ENCODE peak calls at places on chromosomes 12 and 14, in four cellular contexts. Z is pancreas, Q is A549, F is astrocyte of the spinal cord. M is an unnamed sample.
A peak's percentile ranks its signal among the peaks of the same experiment; 100 is the strongest.

GRCh38 chr12:52004042-52004648 is 2.6 kb upstream of the TAMALIN start:
- DNase-seq in Z (peak; percentile 68), Q (peak; percentile 78), F (peak; percentile 44), M (peak; percentile 69)

GRCh38 chr12:104303538-104304151 is at the start of gene EID3:
- DNase-seq in Z (peak; percentile 87), Q (peak; percentile 53), F (peak; percentile 86), M (peak; percentile 82)

GRCh38 chr12:62767946-62768345 is 167.0 kb downstream of the PPM1H start:
- DNase-seq in Z (no peak), Q (no peak), F (no peak), M (no peak)

GRCh38 chr12:92059976-92060375 is 85.7 kb downstream of the BTG1 start:
- DNase-seq in Z (no peak), Q (no peak), F (peak; percentile 74), M (peak; percentile 89)

GRCh38 chr12:92827836-92828431 is 101.2 kb downstream of the EEA1 start:
- DNase-seq in Z (no peak), Q (peak; percentile 36), F (peak; percentile 49), M (peak; percentile 70)

GRCh38 chr12:4069046-4070010 is 196.1 kb upstream of the PARP11 start:
- DNase-seq in Z (no peak), Q (no peak), F (no peak), M (no peak)

GRCh38 chr14:55438066-55438683 is 2.2 kb downstream of the TBPL2 start:
- DNase-seq in Z (no peak), Q (peak; percentile 59), F (peak; percentile 71), M (peak; percentile 80)

GRCh38 chr12:76313289-76313688 is 34.9 kb downstream of the BBS10 start:
- DNase-seq in Z (no peak), Q (no peak), F (no peak), M (no peak)

GRCh38 chr14:99581371-99581770 is 22.6 kb downstream of the CCDC85C start:
- DNase-seq in Z (no peak), Q (no peak), F (no peak), M (no peak)

GRCh38 chr12:114933428-114934160 is 249.6 kb upstream of the TBX3 start:
- DNase-seq in Z (no peak), Q (peak; percentile 90), F (peak; percentile 95), M (peak; percentile 67)

GRCh38 chr14:50711043-50711442 is 42.9 kb upstream of the SAV1 start:
- DNase-seq in Z (no peak), Q (no peak), F (no peak), M (no peak)

GRCh38 chr12:14264316-14264715 is 101.2 kb upstream of the ATF7IP start:
- DNase-seq in Z (no peak), Q (no peak), F (no peak), M (peak; percentile 55)

GRCh38 chr12:120249875-120250795 is 15.4 kb downstream of the PXN start:
- DNase-seq in Z (no peak), Q (no peak), F (no peak), M (peak; percentile 59)

GRCh38 chr12:46300906-46301305 is 32.1 kb upstream of the SLC38A1 start:
- DNase-seq in Z (peak; percentile 16), Q (no peak), F (peak; percentile 32), M (peak; percentile 53)

GRCh38 chr12:1281683-1282366 is 290.8 kb downstream of the ERC1 start:
- DNase-seq in Z (no peak), Q (no peak), F (peak; percentile 76), M (peak; percentile 65)

GRCh38 chr12:57270966-57271470 is 20.0 kb upstream of the STAC3 start:
- DNase-seq in Z (no peak), Q (no peak), F (no peak), M (peak; percentile 19)

GRCh38 chr14:33477752-33478151 is 473.1 kb downstream of the EGLN3 start:
- DNase-seq in Z (no peak), Q (no peak), F (peak; percentile 11), M (no peak)

GRCh38 chr14:22471545-22472121 is 117.4 kb downstream of the DAD1 start:
- DNase-seq in Z (peak; percentile 34), Q (peak; percentile 32), F (peak; percentile 65), M (peak; percentile 36)

GRCh38 chr14:102592969-102593840 is 756 bp downstream of the RCOR1 start:
- DNase-seq in Z (peak; percentile 43), Q (peak; percentile 66), F (peak; percentile 33), M (peak; percentile 50)

GRCh38 chr12:27844427-27845090 is 64.5 kb upstream of the MANSC4 start:
- DNase-seq in Z (peak; percentile 21), Q (no peak), F (no peak), M (peak; percentile 28)

GRCh38 chr14:25103261-25103660 is 53.3 kb upstream of the STXBP6 start:
- DNase-seq in Z (no peak), Q (no peak), F (no peak), M (no peak)

GRCh38 chr14:37903561-37904191 is 304.0 kb upstream of the SSTR1 start:
- DNase-seq in Z (no peak), Q (peak; percentile 13), F (peak; percentile 60), M (peak; percentile 73)

GRCh38 chr12:118925407-118926202 is 55.7 kb upstream of the SRRM4 start:
- DNase-seq in Z (no peak), Q (no peak), F (no peak), M (no peak)

GRCh38 chr14:21711360-21711961 is 37.8 kb upstream of the OR4E1 start:
- DNase-seq in Z (no peak), Q (peak; percentile 36), F (peak; percentile 61), M (peak; percentile 73)

GRCh38 chr14:100533647-100534485 is 53.4 kb downstream of the BEGAIN start:
- DNase-seq in Z (peak; percentile 78), Q (no peak), F (no peak), M (peak; percentile 23)

GRCh38 chr12:22100952-22101748 is 55.1 kb downstream of the CMAS start:
- DNase-seq in Z (peak; percentile 41), Q (no peak), F (peak; percentile 70), M (peak; percentile 89)

GRCh38 chr14:33323979-33324378 is 385.3 kb downstream of the NPAS3 start:
- DNase-seq in Z (no peak), Q (no peak), F (no peak), M (no peak)

DNA sequence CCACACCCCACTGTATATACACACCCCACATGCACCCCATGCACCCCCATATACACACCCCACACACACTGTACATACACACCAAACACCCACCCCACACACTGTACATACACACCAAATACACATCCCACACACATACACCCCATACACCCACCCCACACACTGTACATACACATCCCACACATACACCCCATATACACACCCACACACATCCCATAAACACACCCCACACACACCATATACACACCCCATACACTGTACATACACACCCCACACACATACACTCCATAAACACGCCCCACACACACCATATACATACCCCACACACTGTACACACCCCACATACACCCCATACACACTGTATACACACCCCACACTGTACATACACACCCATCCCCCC is 82.3 kb downstream of the NOC4L start:
- DNase-seq in Z (no peak), Q (no peak), F (no peak), M (no peak)
- H3K4me3 ChIP-seq in Z (no peak overlapping the region), Q (no peak overlapping the region), F (no peak overlapping the region), M (no peak overlapping the region)

DNA sequence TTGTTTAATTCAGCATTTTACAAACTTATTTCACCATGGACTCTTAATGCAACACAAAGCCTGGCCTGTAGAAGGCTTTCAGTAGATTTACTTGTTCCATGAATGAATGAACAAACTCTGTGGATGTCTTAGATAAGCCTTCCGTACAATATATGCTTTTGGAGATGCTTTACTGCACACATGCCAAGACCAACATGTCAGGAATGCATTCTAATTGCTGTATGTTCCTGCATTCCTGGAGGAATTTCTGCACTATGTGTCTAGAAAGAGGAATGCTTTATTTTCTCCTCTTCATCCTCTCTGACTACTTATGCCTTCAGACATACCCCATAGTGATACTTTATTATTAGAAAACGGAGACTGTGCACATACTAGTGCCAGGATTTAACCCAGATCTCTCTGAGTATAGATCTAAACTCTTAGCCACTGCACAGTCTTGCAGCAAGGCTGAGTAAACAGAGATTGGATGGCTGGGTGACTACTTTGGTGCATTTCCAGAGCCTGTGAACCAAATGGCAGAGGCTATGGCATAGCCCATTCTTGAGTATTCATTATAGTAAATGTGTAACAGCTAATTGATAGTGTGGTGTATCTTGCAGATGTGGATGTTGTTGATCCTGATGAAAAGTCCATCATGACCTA is 108.2 kb downstream of the SYNE2 start:
- DNase-seq in Z (no peak), Q (no peak), F (peak; percentile 48), M (peak; percentile 42)
- TF ChIP-seq CTCF in Z (no peak), Q (no peak), F (no peak), M (no peak)

GRCh38 chr14:60655114-60655897 is 6.0 kb upstream of the SIX1 start:
- DNase-seq in Z (no peak), Q (no peak), F (no peak), M (no peak)
- H3K4me3 ChIP-seq in Z (no peak overlapping the region), Q (no peak overlapping the region), F (no peak overlapping the region), M (no peak overlapping the region)

GRCh38 chr12:47885566-47885965 is 19.2 kb downstream of the VDR start:
- DNase-seq in Z (no peak), Q (no peak), F (no peak), M (no peak)
- TF ChIP-seq CTCF in Z (no peak), Q (no peak), F (no peak), M (no peak)

GRCh38 chr12:49703647-49704137 is 3.5 kb downstream of the FMNL3 start:
- DNase-seq in Z (no peak), Q (no peak), F (peak; percentile 86), M (peak; percentile 31)

GRCh38 chr12:49707812-49708147 is 575 bp upstream of the FMNL3 start:
- DNase-seq in Z (no peak), Q (no peak), F (no peak), M (no peak)

GRCh38 chr12:49707127-49707811 is at the start of gene FMNL3:
- DNase-seq in Z (peak; percentile 95), Q (peak; percentile 93), F (peak; percentile 98), M (peak; percentile 97)

GRCh38 chr12:49706351-49707126 is 666 bp downstream of the FMNL3 start:
- DNase-seq in Z (peak; percentile 22), Q (no peak), F (peak; percentile 50), M (peak; percentile 44)

GRCh38 chr12:49705479-49706267 is 1.5 kb downstream of the FMNL3 start:
- DNase-seq in Z (peak; percentile 14), Q (no peak), F (peak; percentile 76), M (peak; percentile 81)
- H3K4me3 ChIP-seq in Z (no peak overlapping the region), Q (no peak overlapping the region), F (peak overlapping the region; percentile 87), M (peak overlapping the region; percentile 78)

GRCh38 chr12:42296503-42297109 is 29.3 kb downstream of the ZCRB1 start:
- DNase-seq in Z (no peak), Q (no peak), F (peak; percentile 29), M (peak; percentile 34)
- TF ChIP-seq CTCF in Z (peak; percentile 14), Q (peak; percentile 42), F (peak; percentile 63), M (peak; percentile 47)

GRCh38 chr12:65170245-65170881 is 980 bp downstream of the LEMD3 start:
- DNase-seq in Z (peak; percentile 72), Q (peak; percentile 35), F (peak; percentile 50), M (peak; percentile 50)

GRCh38 chr12:65168606-65169310 is 625 bp upstream of the LEMD3 start:
- DNase-seq in Z (no peak), Q (no peak), F (no peak), M (no peak)

GRCh38 chr12:65169311-65170244 is at the start of gene LEMD3:
- DNase-seq in Z (peak; percentile 97), Q (peak; percentile 94), F (peak; percentile 89), M (peak; percentile 87)

GRCh38 chr12:65171073-65171472 is 1.7 kb downstream of the LEMD3 start:
- DNase-seq in Z (no peak), Q (no peak), F (no peak), M (no peak)

DNA sequence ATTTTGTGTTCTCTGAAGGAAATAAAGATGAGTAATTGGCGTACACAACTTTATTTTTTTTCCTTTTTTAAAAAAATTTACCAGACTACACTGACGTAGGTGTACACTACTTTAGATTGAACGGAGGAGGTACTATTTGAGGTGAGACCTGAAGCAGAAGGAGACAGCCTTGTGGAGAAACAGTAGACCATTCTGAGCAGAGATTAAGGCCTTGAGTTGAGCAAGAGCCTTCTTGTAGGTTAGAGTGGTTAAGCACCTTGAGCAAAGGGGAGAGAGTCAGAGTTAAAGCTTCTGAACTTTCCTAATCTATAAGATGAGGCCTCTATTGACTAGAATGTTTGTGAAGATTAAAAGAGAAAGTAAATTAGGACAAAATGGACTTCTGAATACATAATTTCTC is 2.5 kb downstream of the LEMD3 start:
- DNase-seq in Z (no peak), Q (no peak), F (no peak), M (peak; percentile 7)
- H3K4me3 ChIP-seq in Z (no peak overlapping the region), Q (no peak overlapping the region), F (peak overlapping the region; percentile 87), M (peak overlapping the region; percentile 80)

M was measured in cardiac fibroblast.